ENCODE peak calls at places on chromosomes 13 and 19, in nine cellular contexts. W is breast epithelium, H is mucosa of descending colon, I is IMR-90, E is lower lobe of right lung, O is GM12878, X is PC-3, Q is hepatocyte, B is sigmoid colon. S is an unnamed sample.

GRCh38 chr19:3516675-3517207 is 10.6 kb downstream of the FZR1 start:
- DNase-seq in W (no peak), H (no peak), I (no peak), E (no peak), O (peak; percentile 17), X (peak; percentile 53), Q (no peak), B (no peak), S (no peak)

GRCh38 chr13:43301341-43301969 is 278.1 kb downstream of the DNAJC15 start:
- DNase-seq in W (no peak), H (no peak), I (peak; percentile 57), E (no peak), O (no peak), X (peak; percentile 27), Q (no peak), B (no peak), S (no peak)

GRCh38 chr19:42158926-42159325 is 26.7 kb upstream of the POU2F2 start:
- DNase-seq in W (no peak), H (no peak), I (no peak), E (no peak), O (no peak), X (no peak), Q (no peak), B (no peak), S (no peak)

GRCh38 chr13:110331362-110331761 is 24.3 kb downstream of the COL4A2 start:
- DNase-seq in W (peak; percentile 14), H (no peak), I (peak; percentile 69), E (no peak), O (no peak), X (no peak), Q (no peak), B (peak; percentile 63), S (no peak)

GRCh38 chr19:6249296-6249695 is 30.5 kb downstream of the MLLT1 start:
- DNase-seq in W (no peak), H (no peak), I (peak; percentile 49), E (peak; percentile 16), O (no peak), X (no peak), Q (no peak), B (no peak), S (no peak)

GRCh38 chr13:57630661-57631606 is 610 bp upstream of the PCDH17 start:
- DNase-seq in W (no peak), H (no peak), I (no peak), E (no peak), O (no peak), X (peak; percentile 14), Q (peak; percentile 35), B (no peak), S (no peak)

GRCh38 chr13:83065136-83065535 is 817.1 kb downstream of the SLITRK1 start:
- DNase-seq in W (no peak), H (no peak), I (peak; percentile 63), E (no peak), O (no peak), X (no peak), Q (peak; percentile 6), B (peak; percentile 93), S (no peak)

GRCh38 chr13:34748561-34748960 is 193.5 kb upstream of the NBEA start:
- DNase-seq in W (no peak), H (no peak), I (no peak), E (no peak), O (no peak), X (no peak), Q (no peak), B (no peak), S (no peak)

GRCh38 chr13:98384739-98385138 is 192.2 kb downstream of the STK24 start:
- DNase-seq in W (no peak), H (no peak), I (peak; percentile 63), E (no peak), O (no peak), X (no peak), Q (no peak), B (no peak), S (no peak)

GRCh38 chr13:69389899-69390298 is 717.7 kb upstream of the ATXN8OS start:
- DNase-seq in W (no peak), H (no peak), I (no peak), E (no peak), O (no peak), X (peak; percentile 19), Q (peak; percentile 6), B (no peak), S (no peak)

GRCh38 chr13:63048648-63049047 is 1633.0 kb upstream of the PCDH20 start:
- DNase-seq in W (no peak), H (no peak), I (peak; percentile 16), E (no peak), O (no peak), X (peak; percentile 12), Q (no peak), B (no peak), S (no peak)
- TF ChIP-seq CTCF in W (no peak), H (no peak), I (peak; percentile 26), E (no peak), O (no peak), X (peak; percentile 32), Q (no peak), B (no peak), S (no peak)

GRCh38 chr19:48814895-48815294 is 4.1 kb upstream of the BCAT2 start:
- DNase-seq in W (no peak), H (peak; percentile 23), I (no peak), E (no peak), O (no peak), X (no peak), Q (no peak), B (no peak), S (no peak)

GRCh38 chr19:48812094-48812929 is 1.5 kb upstream of the BCAT2 start:
- DNase-seq in W (peak; percentile 79), H (peak; percentile 93), I (peak; percentile 13), E (peak; percentile 93), O (no peak), X (peak; percentile 31), Q (peak; percentile 93), B (peak; percentile 98), S (no peak)

GRCh38 chr19:48815870-48816501 is 5.2 kb upstream of the BCAT2 start:
- DNase-seq in W (no peak), H (peak; percentile 29), I (peak; percentile 43), E (no peak), O (no peak), X (no peak), Q (peak; percentile 67), B (no peak), S (no peak)

GRCh38 chr19:48810151-48810550 is 678 bp downstream of the BCAT2 start:
- DNase-seq in W (no peak), H (no peak), I (no peak), E (no peak), O (no peak), X (no peak), Q (peak; percentile 7), B (no peak), S (no peak)

DNA sequence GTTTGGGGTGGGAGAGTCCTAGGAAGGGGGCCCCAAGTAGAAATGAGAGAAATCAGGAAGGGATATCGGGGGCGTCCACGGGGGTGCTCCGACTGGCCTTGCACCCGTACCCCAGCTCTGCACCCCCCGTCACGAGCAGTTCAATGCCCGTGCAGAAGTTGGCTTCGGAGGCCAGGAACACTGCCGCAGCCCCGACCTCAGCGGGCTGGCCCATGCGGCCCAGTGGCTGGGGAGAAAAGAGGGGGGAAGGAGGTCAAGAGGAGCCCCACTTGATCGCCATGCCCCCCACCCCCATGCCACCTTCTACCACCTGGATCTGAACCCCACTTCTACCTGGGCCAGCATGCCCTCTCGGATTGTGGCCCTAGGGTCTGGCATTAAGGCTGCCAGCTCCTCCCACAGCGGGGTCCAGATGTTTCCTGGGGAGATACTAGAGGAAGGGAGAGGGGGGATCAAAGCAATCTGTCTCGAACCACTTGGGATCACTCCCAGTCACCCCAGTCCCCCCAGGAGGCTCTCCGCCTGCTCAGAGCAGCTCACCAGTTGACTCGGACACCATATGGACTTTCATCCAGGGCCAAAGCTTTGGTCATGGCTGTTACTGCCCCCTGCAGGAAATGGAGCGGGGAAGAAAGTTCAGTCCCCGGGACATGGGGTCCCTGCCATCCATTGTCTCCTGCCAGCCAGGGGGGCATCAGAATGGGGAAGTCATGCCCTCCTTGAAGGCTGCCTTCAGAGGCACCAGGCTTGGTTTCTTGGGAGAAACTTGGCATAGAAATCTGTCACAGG is 2.5 kb upstream of the BCAT2 start:
- DNase-seq in W (no peak), H (no peak), I (no peak), E (no peak), O (no peak), X (no peak), Q (peak; percentile 22), B (no peak), S (no peak)
- TF ChIP-seq CTCF in W (no peak), H (no peak), I (no peak), E (no peak), O (peak; percentile 1), X (peak; percentile 27), Q (peak; percentile 8), B (no peak), S (peak; percentile 15)

GRCh38 chr19:46049597-46049996 is 8.8 kb upstream of the IGFL4 start:
- DNase-seq in W (no peak), H (no peak), I (no peak), E (no peak), O (no peak), X (no peak), Q (no peak), B (no peak), S (no peak)

GRCh38 chr19:46056536-46056935 is 15.7 kb upstream of the IGFL4 start:
- DNase-seq in W (no peak), H (no peak), I (no peak), E (no peak), O (no peak), X (no peak), Q (no peak), B (no peak), S (no peak)

DNA sequence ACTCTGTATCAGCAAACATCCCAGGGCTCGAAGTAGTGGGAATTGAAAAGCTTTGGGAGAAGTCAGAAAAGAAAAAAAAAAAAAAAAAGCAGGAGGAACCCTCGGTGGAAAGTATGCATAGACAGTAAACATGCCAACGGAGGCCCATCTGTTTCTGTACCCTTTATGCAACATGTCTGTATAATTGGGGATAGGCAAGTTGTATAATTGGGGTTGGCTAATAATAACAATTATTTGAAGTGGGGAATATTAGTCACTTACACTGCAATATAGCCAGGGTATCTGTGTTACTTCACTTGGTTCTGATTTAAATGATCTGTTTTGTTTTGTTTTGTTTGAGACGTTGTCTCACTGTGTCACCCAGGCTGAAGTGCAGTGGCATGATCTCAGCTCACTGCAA is 12.1 kb upstream of the IGFL4 start:
- DNase-seq in W (no peak), H (no peak), I (no peak), E (no peak), O (no peak), X (no peak), Q (no peak), B (no peak), S (no peak)
- TF ChIP-seq CTCF in W (no peak), H (no peak), I (no peak), E (no peak), O (no peak), X (no peak), Q (no peak), B (no peak), S (no peak)

DNA sequence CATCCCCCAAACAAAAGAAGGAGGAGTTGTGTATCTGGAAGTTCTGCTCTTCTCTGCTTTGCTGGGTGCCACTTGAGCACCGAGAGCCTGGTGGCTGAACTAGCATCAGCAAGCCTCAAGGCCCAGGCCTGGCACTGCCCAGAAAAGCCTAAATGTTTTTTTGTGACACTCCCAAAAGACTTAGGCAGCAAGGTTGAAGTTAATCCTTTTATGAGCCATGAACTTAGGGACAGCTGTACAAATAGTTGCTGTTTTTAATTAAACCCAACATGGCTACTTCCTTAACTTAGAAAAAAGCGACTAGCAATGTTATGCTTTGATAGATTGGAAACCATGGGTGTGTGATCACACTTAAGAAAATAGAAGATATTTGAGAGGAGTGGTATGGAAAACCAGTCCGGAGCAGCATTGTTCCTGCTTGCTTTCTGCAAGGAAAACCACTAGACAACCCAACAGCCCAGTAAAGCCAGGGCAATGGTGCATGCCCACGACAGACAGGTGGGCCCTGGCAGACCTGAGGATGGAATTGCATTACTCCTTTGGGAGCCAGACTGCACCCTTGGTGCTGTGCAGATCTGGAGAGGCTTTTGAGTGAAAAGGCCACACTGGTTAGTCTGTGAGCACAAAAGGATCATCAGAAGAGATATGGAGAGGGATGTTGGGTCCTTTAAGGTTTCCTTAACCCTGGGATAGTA is 836 bp upstream of the DLEU7 start:
- DNase-seq in W (no peak), H (no peak), I (no peak), E (no peak), O (no peak), X (no peak), Q (no peak), B (no peak), S (no peak)
- TF ChIP-seq CTCF in W (no peak), H (no peak), I (no peak), E (no peak), O (no peak), X (no peak), Q (no peak), B (no peak), S (no peak)

S was measured in CD14-positive monocyte.